ENCODE peak calls at places on chromosomes 3 and 15, in six cellular contexts. Z is NT2/D1, N is cardiac fibroblast, A is aorta, W is cardiac muscle cell, E is tibial nerve. T is an unnamed sample.

GRCh38 chr3:195802261-195802701 is 9.4 kb downstream of the MUC4 start:
- DNase-seq in N (no peak), E (no peak), A (peak), W (no peak), Z (no peak), T (no peak)

GRCh38 chr3:10552631-10552943 is 47.2 kb upstream of the ATP2B2 start:
- DNase-seq in A (no peak), N (no peak), E (no peak), W (no peak), Z (no peak), T (no peak)

GRCh38 chr3:105094588-105094987 is 272.1 kb upstream of the ALCAM start:
- DNase-seq in Z (no peak), W (no peak), A (no peak), N (no peak), E (no peak), T (no peak)

GRCh38 chr3:156582784-156583183 is 27.9 kb upstream of the SSR3 start:
- DNase-seq in W (no peak), A (no peak), Z (no peak), E (no peak), N (peak), T (no peak)

GRCh38 chr3:124877617-124878016 is 9.5 kb downstream of the ITGB5 start:
- DNase-seq in A (no peak), Z (no peak), W (no peak), E (no peak), N (no peak), T (no peak)

GRCh38 chr3:25784971-25785370 is 1.7 kb upstream of the NGLY1 start:
- DNase-seq in W (no peak), E (no peak), N (no peak), A (no peak), Z (no peak), T (no peak)

GRCh38 chr3:28677581-28677980 is 329.0 kb upstream of the AZI2 start:
- DNase-seq in N (no peak), W (no peak), E (no peak), A (peak), Z (no peak), T (no peak)

GRCh38 chr3:34020221-34020620 is 221.8 kb downstream of the PDCD6IP start:
- DNase-seq in N (no peak), W (no peak), E (no peak), Z (no peak), A (no peak), T (no peak)

GRCh38 chr15:70916531-70916930 is 23.9 kb downstream of the LRRC49 start:
- DNase-seq in Z (no peak), W (no peak), N (no peak), A (no peak), E (no peak), T (no peak)

GRCh38 chr15:70154440-70155347 is 57.0 kb upstream of the TLE3 start:
- DNase-seq in Z (no peak), A (no peak), N (no peak), E (no peak), W (peak), T (no peak)

GRCh38 chr15:41115088-41115651 is 910 bp downstream of the INO80 start:
- DNase-seq in N (peak), E (no peak), Z (peak), A (no peak), W (peak), T (peak)

GRCh38 chr3:155386306-155386705 is 92.8 kb upstream of the STRIT1 start:
- DNase-seq in W (no peak), A (no peak), E (no peak), Z (no peak), N (no peak), T (no peak)

GRCh38 chr3:49454457-49454856 is 15.6 kb upstream of the DAG1 start:
- DNase-seq in W (no peak), N (no peak), Z (no peak), E (no peak), A (no peak), T (no peak)

GRCh38 chr15:42131826-42132806 is 24.3 kb downstream of the PLA2G4F start:
- DNase-seq in E (no peak), N (no peak), A (no peak), W (peak), Z (no peak), T (no peak)

GRCh38 chr3:52983828-52984227 is 62.0 kb downstream of the SFMBT1 start:
- DNase-seq in E (no peak), A (no peak), N (no peak), Z (no peak), W (no peak), T (no peak)

GRCh38 chr3:180804871-180805430 is 107.5 kb upstream of the FXR1 start:
- DNase-seq in N (peak), E (no peak), W (peak), A (no peak), Z (peak), T (peak)

GRCh38 chr15:101641134-101641764 is 10.9 kb downstream of the TM2D3 start:
- DNase-seq in A (peak), N (peak), E (peak), W (peak), Z (peak), T (peak)
- H3K4me3 ChIP-seq in A (no peak), N (no peak), E (no peak), W (no peak), Z (no peak), T (no peak)

DNA sequence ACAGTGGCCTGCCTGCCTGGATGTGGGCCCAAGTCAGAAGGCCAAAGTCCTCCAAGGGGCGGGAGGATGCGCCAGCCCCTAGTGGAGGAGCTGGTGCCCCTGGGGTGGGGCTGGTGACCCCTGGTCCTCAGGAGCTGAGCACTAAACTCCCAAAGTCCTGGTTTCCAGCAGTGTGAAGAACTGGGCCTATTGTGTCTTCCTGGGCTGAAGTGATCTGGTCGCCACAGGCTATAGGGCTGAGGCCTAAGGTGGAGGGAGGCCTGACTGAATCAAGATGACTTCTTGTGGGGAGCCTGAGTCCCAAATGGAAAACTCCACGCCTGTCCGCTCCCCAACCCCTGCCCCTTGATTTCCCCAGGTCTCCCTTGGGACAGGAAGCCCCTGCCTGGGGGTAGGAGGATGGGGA is 775 bp upstream of the FES start:
- DNase-seq in A (peak), W (no peak), Z (no peak), E (no peak), N (peak), T (no peak)
- H3K4me3 ChIP-seq in A (no peak), W (no peak), Z (peak), E (peak), N (no peak), T (no peak)

DNA sequence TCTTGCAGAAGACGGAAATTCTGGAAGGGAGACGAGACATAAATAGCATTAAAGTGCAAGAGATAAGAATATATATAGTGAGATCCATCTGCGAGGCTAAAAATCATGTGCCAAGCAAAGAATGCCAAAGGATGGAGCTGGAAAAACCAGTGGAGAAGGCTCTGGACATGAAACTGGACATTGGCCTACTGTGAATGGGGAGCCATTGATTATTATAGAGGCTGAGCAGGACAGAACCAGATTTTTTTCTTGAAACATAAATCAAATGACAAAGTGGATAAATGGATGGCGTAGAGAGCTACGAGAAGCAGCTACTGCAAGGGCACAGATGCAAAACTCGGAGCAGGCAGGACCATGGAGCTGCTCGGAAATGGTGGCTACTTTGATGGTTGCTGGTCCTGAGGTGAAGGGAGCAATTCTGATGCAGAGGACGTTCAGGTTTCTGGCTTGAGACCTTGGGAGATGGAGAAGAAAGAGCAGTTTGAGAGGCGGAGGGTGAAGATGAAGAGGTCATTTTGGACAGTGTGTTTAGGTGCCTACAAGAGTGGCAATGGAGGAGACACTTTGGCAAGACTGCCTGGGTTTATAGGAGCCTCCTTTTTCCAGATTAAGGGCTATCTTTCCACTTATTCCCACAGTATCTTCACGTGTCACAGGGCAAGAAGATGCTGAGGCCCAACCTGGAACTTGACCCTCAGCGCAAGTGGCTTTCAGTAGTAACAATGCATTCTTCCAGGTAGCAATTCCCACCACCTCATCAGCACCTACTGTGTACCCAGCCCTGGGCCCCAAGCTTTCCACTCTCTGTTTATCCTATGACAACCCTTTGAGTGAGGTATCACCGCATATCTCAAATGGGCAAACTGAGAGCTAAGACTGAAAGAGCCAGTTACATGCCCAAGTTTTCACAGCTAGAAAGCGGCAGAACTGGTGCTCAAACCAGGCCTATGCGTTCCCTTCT is 88.5 kb downstream of the CPN2 start:
- DNase-seq in E (no peak), W (no peak), A (no peak), Z (no peak), N (no peak), T (no peak)
- H3K4me3 ChIP-seq in E (no peak), W (no peak), A (no peak), Z (no peak), N (no peak), T (no peak)

DNA sequence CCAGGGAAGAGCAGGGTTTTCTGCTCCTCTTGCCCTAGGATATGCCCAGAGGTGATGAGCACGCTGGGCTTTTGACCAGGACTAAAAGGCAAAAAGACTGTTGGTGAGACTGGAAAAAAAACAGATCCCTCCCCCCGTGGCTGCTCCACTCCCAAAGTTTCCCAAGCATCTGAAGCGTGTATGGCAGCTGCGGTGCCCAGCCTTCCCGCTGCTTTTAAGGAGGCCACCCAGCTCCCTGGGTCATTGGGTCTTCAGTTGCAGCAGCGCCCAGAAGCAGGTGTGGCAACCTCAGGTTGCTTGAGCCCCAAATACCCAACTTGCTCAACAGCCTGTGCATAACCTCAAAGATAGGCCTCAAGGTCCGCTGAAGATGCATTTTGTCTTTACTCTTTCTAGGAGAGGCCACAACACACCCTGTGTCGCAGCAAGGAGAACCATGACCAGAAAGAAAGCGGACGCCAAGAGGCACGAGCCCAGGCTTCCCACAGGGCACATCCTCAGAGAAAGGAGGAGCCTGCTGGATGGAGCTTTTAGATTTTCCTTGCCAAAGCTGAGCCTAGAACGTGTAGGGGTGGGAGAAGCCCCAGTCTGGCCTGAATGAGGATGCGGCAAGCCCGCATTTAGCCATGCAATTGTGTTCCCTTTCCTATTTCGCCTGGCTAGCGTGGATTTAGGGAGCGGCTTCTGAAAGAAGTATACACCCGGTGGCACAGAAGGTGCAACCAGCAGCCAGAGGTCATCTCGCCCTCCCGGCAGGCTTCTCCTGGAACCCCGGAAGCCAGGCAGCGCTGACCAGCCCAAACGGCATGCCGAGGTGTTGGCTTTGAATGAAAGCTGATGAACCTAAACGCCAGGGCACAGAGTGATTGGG is 1.9 kb downstream of the SRGAP3 start:
- DNase-seq in Z (no peak), A (no peak), N (no peak), E (no peak), W (no peak), T (no peak)
- H3K4me3 ChIP-seq in Z (no peak), A (no peak), N (no peak), E (peak), W (no peak), T (no peak)

GRCh38 chr3:188490416-188490815 is 336.5 kb downstream of the LPP start:
- DNase-seq in E (no peak), N (no peak), Z (no peak), W (no peak), A (no peak), T (no peak)
- H3K4me3 ChIP-seq in E (no peak), N (no peak), Z (no peak), W (no peak), A (no peak), T (no peak)

GRCh38 chr3:147410518-147411234 is 1.5 kb downstream of the ZIC1 start:
- DNase-seq in Z (no peak), A (no peak), N (no peak), E (no peak), W (peak), T (peak)
- H3K4me3 ChIP-seq in Z (peak), A (no peak), N (peak), E (peak), W (peak), T (peak)

GRCh38 chr3:12399226-12399625 is 85.1 kb upstream of the TSEN2 start:
- DNase-seq in Z (no peak), A (no peak), E (no peak), N (no peak), W (no peak), T (no peak)
- H3K4me3 ChIP-seq in Z (no peak), A (no peak), E (no peak), N (no peak), W (no peak), T (no peak)

GRCh38 chr3:114307841-114308228 is 14.0 kb downstream of the TIGIT start:
- DNase-seq in Z (no peak), N (no peak), A (no peak), E (no peak), W (no peak), T (no peak)

GRCh38 chr3:114308830-114309229 is 15.0 kb downstream of the TIGIT start:
- DNase-seq in W (no peak), A (no peak), N (no peak), Z (no peak), E (no peak), T (no peak)

GRCh38 chr3:114310701-114311100 is 16.9 kb downstream of the TIGIT start:
- DNase-seq in Z (no peak), A (no peak), E (no peak), W (no peak), N (peak), T (no peak)

GRCh38 chr3:114307222-114307840 is 13.5 kb downstream of the TIGIT start:
- DNase-seq in E (no peak), A (no peak), Z (no peak), N (no peak), W (no peak), T (no peak)

DNA sequence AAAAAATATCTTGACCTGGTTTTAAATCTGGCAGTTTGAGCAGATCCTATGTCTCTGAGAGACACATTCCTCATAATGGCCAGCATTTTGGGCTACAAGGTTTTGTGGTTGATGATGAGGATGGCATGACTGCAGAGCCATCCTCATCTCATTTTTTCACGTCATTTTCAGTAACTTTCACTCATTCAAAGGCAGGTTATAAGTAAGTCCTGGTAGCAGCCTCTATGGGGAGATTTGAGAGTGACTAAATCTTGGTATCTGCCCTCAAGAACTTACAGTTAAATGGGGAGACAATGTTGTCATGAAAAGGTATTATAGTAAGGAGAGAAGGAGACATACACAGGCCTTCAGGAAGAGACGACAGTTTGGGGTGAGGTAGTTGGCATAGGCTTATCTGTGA is 14.5 kb downstream of the TIGIT start:
- DNase-seq in Z (no peak), N (no peak), W (no peak), A (no peak), E (no peak), T (no peak)
- H3K4me3 ChIP-seq in Z (no peak), N (no peak), W (no peak), A (no peak), E (no peak), T (no peak)

GRCh38 chr3:184176377-184177330 is 2.0 kb downstream of the AP2M1 start:
- DNase-seq in E (peak), W (peak), Z (peak), A (peak), N (peak), T (peak)
- H3K4me3 ChIP-seq in E (peak), W (peak), Z (peak), A (peak), N (peak), T (peak)

GRCh38 chr3:167651820-167652219 is 1.9 kb downstream of the WDR49 start:
- DNase-seq in A (no peak), E (no peak), N (no peak), W (no peak), Z (no peak), T (no peak)

GRCh38 chr3:167656821-167657220 is 3.1 kb upstream of the WDR49 start:
- DNase-seq in N (no peak), A (no peak), W (no peak), E (no peak), Z (no peak), T (no peak)

GRCh38 chr3:167653155-167653554 is 587 bp downstream of the WDR49 start:
- DNase-seq in W (no peak), N (no peak), A (no peak), E (no peak), Z (peak), T (no peak)

GRCh38 chr3:167650459-167650858 is 3.3 kb downstream of the WDR49 start:
- DNase-seq in A (no peak), W (no peak), N (no peak), Z (no peak), E (no peak), T (no peak)

GRCh38 chr3:167653750-167654149 is at the start of gene WDR49:
- DNase-seq in E (no peak), W (no peak), Z (peak), A (no peak), N (no peak), T (peak)
- H3K4me3 ChIP-seq in E (no peak), W (no peak), Z (no peak), A (no peak), N (no peak), T (no peak)